ENCODE peak calls at places on chromosome 18, in nine cellular contexts. B, X, L, J, G, R, Y, A and F are unnamed samples.

GRCh38 chr18:50844554-50844953 is 24.7 kb upstream of the MRO start:
- DNase-seq in L (no peak), G (no peak), A (no peak), Y (no peak), X (no peak), R (no peak), B (no peak), J (no peak), F (no peak)

GRCh38 chr18:63470751-63471150 is 6.0 kb upstream of the SERPINB5 start:
- DNase-seq in L (no peak), B (no peak), J (no peak), G (no peak), Y (no peak), A (no peak), R (no peak), X (no peak), F (no peak)

GRCh38 chr18:2847341-2848144 is 737 bp downstream of the EMILIN2 start:
- DNase-seq in Y (no peak), G (peak), L (no peak), J (peak), B (peak), R (no peak), X (peak), A (no peak), F (peak)

GRCh38 chr18:67417864-67418523 is 98.5 kb downstream of the DSEL start:
- DNase-seq in L (no peak), J (no peak), R (peak), Y (peak), B (no peak), X (no peak), A (no peak), G (no peak), F (peak)

GRCh38 chr18:39681061-39681460 is 2115.5 kb upstream of the CELF4 start:
- DNase-seq in B (no peak), J (no peak), R (no peak), A (no peak), X (no peak), Y (no peak), G (no peak), L (no peak), F (no peak)

GRCh38 chr18:25560369-25560768 is 208.4 kb upstream of the ZNF521 start:
- DNase-seq in J (no peak), R (no peak), A (no peak), B (no peak), G (no peak), Y (no peak), L (no peak), X (no peak), F (no peak)

GRCh38 chr18:75377975-75378673 is 49.4 kb downstream of the SMIM21 start:
- DNase-seq in R (no peak), G (no peak), X (no peak), J (no peak), Y (no peak), A (no peak), L (no peak), B (no peak), F (no peak)

GRCh38 chr18:49561377-49562193 is at the start of gene LIPG:
- DNase-seq in A (peak), R (peak), Y (peak), L (no peak), X (no peak), J (no peak), B (peak), G (peak), F (peak)

GRCh38 chr18:80088036-80088435 is 21.0 kb upstream of the ADNP2 start:
- DNase-seq in B (no peak), R (no peak), X (no peak), L (no peak), G (no peak), A (no peak), J (no peak), Y (no peak), F (no peak)

GRCh38 chr18:37484893-37485834 is 80.4 kb downstream of the CELF4 start:
- DNase-seq in R (peak), G (no peak), X (no peak), L (no peak), B (no peak), J (peak), Y (peak), A (peak), F (peak)

GRCh38 chr18:78542204-78542603 is 437.4 kb upstream of the SALL3 start:
- DNase-seq in G (peak), Y (no peak), B (no peak), L (peak), A (no peak), X (peak), J (no peak), R (peak), F (peak)

GRCh38 chr18:74529811-74530583 is 4.3 kb upstream of the CNDP1 start:
- DNase-seq in G (no peak), X (no peak), R (no peak), J (no peak), A (no peak), B (no peak), L (no peak), Y (no peak), F (no peak)

GRCh38 chr18:54052732-54053131 is 171.7 kb downstream of the MBD2 start:
- DNase-seq in A (no peak), Y (no peak), L (no peak), B (no peak), G (no peak), X (no peak), J (no peak), R (no peak), F (no peak)

GRCh38 chr18:32975166-32975441 is 202.3 kb upstream of the KLHL14 start:
- DNase-seq in A (no peak), G (no peak), R (no peak), B (no peak), Y (no peak), X (no peak), J (no peak), L (no peak), F (no peak)

GRCh38 chr18:61702007-61702406 is 190.8 kb downstream of the RNF152 start:
- DNase-seq in B (no peak), R (no peak), L (no peak), A (no peak), J (no peak), G (no peak), Y (peak), X (no peak), F (no peak)

GRCh38 chr18:58819051-58819450 is 45.6 kb upstream of the ZNF532 start:
- DNase-seq in L (no peak), Y (no peak), B (no peak), A (no peak), R (no peak), G (no peak), J (no peak), X (no peak), F (no peak)

GRCh38 chr18:63831080-63831788 is 56.0 kb downstream of the SERPINB7 start:
- DNase-seq in G (no peak), R (no peak), L (no peak), J (no peak), B (no peak), A (no peak), X (no peak), Y (peak), F (no peak)

GRCh38 chr18:22681912-22682311 is 251.2 kb upstream of the RBBP8 start:
- DNase-seq in J (no peak), L (no peak), B (no peak), G (no peak), A (no peak), X (no peak), R (no peak), Y (peak), F (no peak)

GRCh38 chr18:63225434-63225833 is 94.1 kb downstream of the BCL2 start:
- DNase-seq in L (no peak), Y (no peak), A (no peak), J (no peak), B (no peak), G (no peak), X (no peak), R (no peak), F (no peak)

GRCh38 chr18:44884446-44884845 is 203.8 kb downstream of the SETBP1 start:
- DNase-seq in X (no peak), A (no peak), R (no peak), Y (no peak), L (no peak), J (no peak), G (no peak), B (no peak), F (no peak)

GRCh38 chr18:22694954-22695353 is 238.2 kb upstream of the RBBP8 start:
- DNase-seq in A (peak), X (peak), R (peak), Y (peak), J (peak), L (no peak), B (no peak), G (peak), F (no peak)

GRCh38 chr18:25646971-25647370 is 295.0 kb upstream of the ZNF521 start:
- DNase-seq in R (no peak), B (no peak), X (no peak), G (no peak), A (no peak), L (no peak), J (no peak), Y (peak), F (no peak)

GRCh38 chr18:74290831-74291770 is 662 bp downstream of the CYB5A start:
- DNase-seq in A (peak), B (no peak), L (no peak), Y (no peak), R (no peak), G (peak), X (peak), J (peak), F (peak)

GRCh38 chr18:30597202-30597601 is 445.3 kb downstream of the DSC3 start:
- DNase-seq in L (no peak), A (no peak), G (no peak), B (no peak), Y (no peak), R (no peak), J (no peak), X (no peak), F (no peak)

GRCh38 chr18:49021076-49021432 is 70.3 kb upstream of the SMAD7 start:
- DNase-seq in G (no peak), B (peak), L (no peak), R (no peak), X (no peak), J (no peak), Y (no peak), A (no peak), F (no peak)

GRCh38 chr18:79979843-79980242 is 8.5 kb downstream of the TXNL4A start:
- DNase-seq in G (no peak), L (no peak), X (no peak), B (no peak), J (no peak), A (no peak), R (no peak), Y (no peak), F (no peak)

GRCh38 chr18:3554091-3554601 is 104.2 kb downstream of the TGIF1 start:
- DNase-seq in X (no peak), A (no peak), R (no peak), Y (no peak), B (no peak), L (no peak), G (no peak), J (no peak), F (no peak)

GRCh38 chr18:3008546-3008945 is 4.4 kb downstream of the LPIN2 start:
- DNase-seq in X (no peak), R (peak), B (no peak), L (no peak), Y (peak), J (no peak), G (no peak), A (no peak), F (no peak)

GRCh38 chr18:23935804-23936203 is 78.8 kb upstream of the TTC39C start:
- DNase-seq in Y (no peak), G (peak), R (no peak), B (no peak), J (no peak), A (no peak), X (no peak), L (no peak), F (no peak)

GRCh38 chr18:60024857-60025256 is 125.1 kb downstream of the PMAIP1 start:
- DNase-seq in A (no peak), J (no peak), G (no peak), X (no peak), R (no peak), Y (no peak), L (no peak), B (no peak), F (no peak)

GRCh38 chr18:28176674-28176932 is 327 bp downstream of the CDH2 start:
- DNase-seq in L (no peak), Y (no peak), J (peak), B (no peak), R (no peak), G (no peak), A (no peak), X (no peak), F (no peak)

GRCh38 chr18:43570593-43570992 is 293.3 kb upstream of the SYT4 start:
- DNase-seq in R (no peak), G (no peak), J (no peak), L (no peak), A (no peak), B (no peak), X (no peak), Y (no peak), F (no peak)

GRCh38 chr18:58091099-58091611 is 47.1 kb downstream of the NEDD4L start:
- DNase-seq in R (peak), A (peak), G (peak), B (no peak), Y (no peak), X (no peak), L (no peak), J (no peak), F (no peak)

GRCh38 chr18:23712445-23712844 is 23.2 kb downstream of the LAMA3 start:
- DNase-seq in Y (no peak), R (no peak), X (no peak), G (no peak), J (no peak), B (no peak), A (no peak), L (no peak), F (no peak)

GRCh38 chr18:48589797-48590519 is 51.1 kb downstream of the CTIF start:
- DNase-seq in R (no peak), J (peak), G (no peak), Y (no peak), X (no peak), A (no peak), L (peak), B (peak), F (no peak)

GRCh38 chr18:78406743-78407455 is 572.7 kb upstream of the SALL3 start:
- DNase-seq in J (no peak), G (no peak), X (no peak), L (no peak), B (no peak), Y (no peak), A (no peak), R (no peak), F (no peak)

GRCh38 chr18:56489901-56490300 is 148.5 kb downstream of the TXNL1 start:
- DNase-seq in Y (no peak), B (no peak), X (no peak), R (no peak), L (no peak), J (no peak), G (no peak), A (no peak), F (no peak)

GRCh38 chr18:12741351-12741750 is 38.5 kb downstream of the PSMG2 start:
- DNase-seq in G (no peak), R (peak), B (no peak), L (no peak), A (no peak), J (no peak), X (no peak), Y (peak), F (no peak)

GRCh38 chr18:8484951-8485350 is 124.3 kb upstream of the RAB12 start:
- DNase-seq in X (no peak), L (no peak), A (no peak), Y (no peak), R (no peak), G (peak), B (no peak), J (no peak), F (no peak)

GRCh38 chr18:70501358-70501757 is 212.5 kb downstream of the SOCS6 start:
- DNase-seq in X (no peak), J (no peak), L (no peak), B (no peak), R (no peak), Y (no peak), G (no peak), A (no peak), F (no peak)

GRCh38 chr18:70496749-70497294 is 208.0 kb downstream of the SOCS6 start:
- DNase-seq in B (no peak), G (no peak), A (no peak), Y (no peak), R (no peak), X (no peak), L (no peak), J (no peak), F (no peak)

GRCh38 chr18:70500748-70501147 is 211.9 kb downstream of the SOCS6 start:
- DNase-seq in L (no peak), J (no peak), X (no peak), R (no peak), Y (no peak), B (no peak), A (no peak), G (no peak), F (no peak)

GRCh38 chr18:70503060-70503459 is 214.2 kb downstream of the SOCS6 start:
- DNase-seq in G (no peak), L (no peak), B (no peak), J (no peak), R (no peak), A (no peak), Y (no peak), X (no peak), F (no peak)

DNA sequence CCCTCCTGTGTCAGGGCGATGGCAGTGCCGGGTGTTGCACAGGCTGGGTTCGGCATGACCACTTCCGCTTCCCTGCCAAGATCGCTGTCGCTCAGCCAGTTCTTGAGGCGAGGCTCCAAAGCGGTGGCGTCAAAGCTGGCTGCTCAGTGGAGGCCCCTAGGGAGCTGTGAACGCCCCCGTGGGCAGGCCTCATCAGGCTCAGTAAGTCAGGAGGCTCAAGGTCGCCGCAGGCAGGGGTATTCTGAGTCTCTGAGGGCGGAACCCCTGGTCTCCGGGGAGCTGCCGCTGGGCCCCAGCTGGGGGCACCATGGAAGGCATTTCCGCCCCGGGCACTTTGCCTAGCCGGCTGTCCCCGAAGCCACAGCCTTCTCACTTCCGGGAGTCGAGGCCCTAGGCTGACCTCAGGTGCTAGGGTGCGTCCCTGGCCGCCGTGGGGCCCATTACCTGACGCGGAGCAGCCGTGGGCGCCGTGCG is 210.4 kb downstream of the SOCS6 start:
- DNase-seq in X (no peak), G (peak), J (no peak), L (no peak), Y (no peak), B (no peak), R (no peak), A (no peak), F (peak)
- TF ChIP-seq POLR2A in X (no peak), G (no peak), J (no peak), L (no peak), Y (no peak), B (no peak), R (no peak), A (no peak), F (no peak)

DNA sequence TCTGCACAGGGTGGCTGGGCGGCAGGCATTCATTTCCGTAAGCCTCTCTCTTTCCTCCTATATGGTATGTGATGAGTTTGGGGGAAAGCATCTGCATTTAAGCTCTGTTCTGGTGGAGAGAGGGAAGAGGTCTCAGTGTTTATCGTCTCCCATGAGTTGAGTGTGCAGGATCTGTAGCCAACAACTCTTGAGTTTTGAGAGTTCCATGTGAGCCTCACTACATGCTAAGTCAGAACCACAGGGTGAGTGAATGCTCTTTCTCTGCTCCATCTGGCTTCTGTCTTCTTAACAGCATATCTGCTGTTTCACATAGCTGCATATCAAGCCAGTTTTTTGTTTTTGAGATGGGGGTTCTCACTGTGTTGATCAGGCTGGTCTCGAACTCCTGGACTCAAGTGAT is 22.7 kb downstream of the RAB31 start:
- DNase-seq in X (no peak), L (no peak), A (no peak), R (no peak), B (no peak), Y (no peak), J (no peak), G (peak), F (no peak)
- H3K27ac ChIP-seq in X (peak), L (no peak), A (no peak), R (peak), B (no peak), Y (no peak), J (no peak), G (no peak), F (no peak)

GRCh38 chr18:76450912-76451421 is 44.1 kb downstream of the ZNF516 start:
- DNase-seq in A (no peak), B (peak), G (peak), X (no peak), J (peak), R (no peak), Y (peak), L (no peak), F (peak)
- TF ChIP-seq POLR2A in A (no peak), B (no peak), G (no peak), X (no peak), J (no peak), R (no peak), Y (peak), L (no peak), F (no peak)

GRCh38 chr18:34911081-34911480 is 130.1 kb upstream of the MAPRE2 start:
- DNase-seq in J (no peak), A (no peak), X (no peak), G (no peak), Y (no peak), L (no peak), R (no peak), B (no peak), F (no peak)
- H3K27ac ChIP-seq in J (no peak), A (no peak), X (no peak), G (no peak), Y (no peak), L (no peak), R (peak), B (no peak), F (no peak)

GRCh38 chr18:35376742-35377695 is at the start of gene ZNF396:
- DNase-seq in B (peak), G (peak), R (peak), L (peak), J (peak), Y (peak), X (peak), A (peak), F (peak)
- TF ChIP-seq POLR2A in B (no peak), G (no peak), R (peak), L (no peak), J (no peak), Y (no peak), X (no peak), A (no peak), F (no peak)

DNA sequence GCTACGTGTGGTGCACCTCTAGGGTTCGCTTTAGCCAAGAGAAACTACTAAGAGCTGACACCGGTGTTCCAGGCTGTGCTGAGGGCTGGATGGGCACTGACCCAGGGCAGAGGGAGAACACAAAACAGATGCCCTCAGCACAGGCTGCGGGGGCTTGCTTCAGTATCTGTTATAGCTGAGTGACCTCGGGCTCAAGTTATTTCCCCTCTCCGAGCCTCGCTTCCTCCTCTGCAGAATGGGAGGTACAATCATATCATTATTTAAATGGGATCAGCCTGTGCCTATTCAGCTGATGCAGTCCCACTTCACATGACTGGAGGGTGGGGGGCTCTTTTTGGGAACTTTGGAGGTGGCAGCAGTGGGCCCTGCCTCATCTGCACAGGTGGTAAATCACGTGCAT is 156.1 kb upstream of the APCDD1 start:
- DNase-seq in L (no peak), A (no peak), Y (no peak), X (no peak), R (no peak), J (no peak), G (peak), B (no peak), F (no peak)
- H3K27ac ChIP-seq in L (no peak), A (no peak), Y (no peak), X (no peak), R (no peak), J (no peak), G (no peak), B (no peak), F (no peak)

GRCh38 chr18:55324166-55324565 is 263.8 kb downstream of the TCF4 start:
- DNase-seq in G (no peak), Y (no peak), X (no peak), B (no peak), A (no peak), R (no peak), J (no peak), L (no peak), F (no peak)

GRCh38 chr18:55323051-55323994 is 264.7 kb downstream of the TCF4 start:
- DNase-seq in A (no peak), R (no peak), G (no peak), Y (peak), L (no peak), X (no peak), B (no peak), J (peak), F (no peak)

GRCh38 chr18:55320399-55321255 is 267.4 kb downstream of the TCF4 start:
- DNase-seq in J (no peak), G (no peak), L (no peak), B (no peak), R (no peak), A (no peak), Y (peak), X (no peak), F (no peak)

GRCh38 chr18:55321268-55322175 is 266.5 kb downstream of the TCF4 start:
- DNase-seq in Y (peak), L (peak), B (peak), A (no peak), R (peak), G (peak), X (peak), J (peak), F (peak)

GRCh38 chr18:55322176-55322735 is 265.7 kb downstream of the TCF4 start:
- DNase-seq in B (peak), R (peak), J (peak), X (peak), Y (peak), A (no peak), G (peak), L (peak), F (peak)
- TF ChIP-seq POLR2A in B (no peak), R (no peak), J (peak), X (peak), Y (peak), A (no peak), G (peak), L (peak), F (no peak)